ENCODE peak calls at places on chromosomes 16 and 17, in six cellular contexts. R is spleen, C is SK-N-SH, U is brain microvascular endothelial cell, H is heart right ventricle, K is astrocyte. D is an unnamed sample. For H3K36me3 and H3K27me3, the result is how much of the 10 kb centered on the place peaks cover.

GRCh38 chr17:50768348-50768761 is 1.0 kb upstream of the ANKRD40CL start:
- DNase-seq in U (no peak), R (peak), K (no peak), H (no peak), C (no peak), D (no peak)

GRCh38 chr17:41777579-41778188 is 8.8 kb downstream of the JUP start:
- DNase-seq in K (peak), U (peak), C (peak), H (peak), R (no peak), D (peak)

GRCh38 chr17:72120878-72121163 is at the start of gene SOX9:
- DNase-seq in K (peak), C (peak), R (no peak), H (peak), U (peak), D (peak)

GRCh38 chr16:83809092-83809491 is 1.3 kb downstream of the HSBP1 start:
- DNase-seq in K (no peak), R (no peak), U (no peak), C (no peak), H (no peak), D (no peak)

GRCh38 chr16:57377080-57377841 is 5.0 kb downstream of the CX3CL1 start:
- DNase-seq in H (no peak), K (no peak), U (no peak), R (no peak), C (peak), D (no peak)

GRCh38 chr17:47291242-47291873 is 32.4 kb upstream of the EFCAB13 start:
- DNase-seq in R (no peak), C (no peak), K (no peak), U (no peak), H (no peak), D (no peak)

GRCh38 chr16:81616321-81617020 is 162.6 kb upstream of the PLCG2 start:
- DNase-seq in C (peak), H (peak), R (peak), K (peak), U (peak), D (peak)

GRCh38 chr17:61862105-61862574 is 1.2 kb downstream of the BRIP1 start:
- DNase-seq in H (no peak), K (peak), R (no peak), U (no peak), C (no peak), D (no peak)

GRCh38 chr16:57149391-57149790 is 36.4 kb downstream of the PSME3IP1 start:
- DNase-seq in R (no peak), C (no peak), U (no peak), H (no peak), K (no peak), D (no peak)

GRCh38 chr17:77425791-77426641 is 285.2 kb downstream of the SEC14L1 start:
- DNase-seq in U (peak), R (no peak), C (peak), H (no peak), K (peak), D (peak)

GRCh38 chr17:80884811-80885210 is 106.8 kb upstream of the CHMP6 start:
- DNase-seq in H (no peak), U (no peak), K (no peak), R (peak), C (no peak), D (no peak)

GRCh38 chr17:80095844-80096475 is 5.4 kb upstream of the GAA start:
- DNase-seq in H (no peak), C (no peak), R (peak), K (no peak), U (no peak), D (no peak)

GRCh38 chr17:44324092-44324570 is 492 bp downstream of the SLC25A39 start:
- DNase-seq in U (no peak), K (no peak), R (no peak), C (peak), H (no peak), D (peak)

GRCh38 chr16:47970291-47970931 is 185.4 kb downstream of the ABCC12 start:
- DNase-seq in R (no peak), K (peak), C (no peak), H (no peak), U (peak), D (no peak)

DNA sequence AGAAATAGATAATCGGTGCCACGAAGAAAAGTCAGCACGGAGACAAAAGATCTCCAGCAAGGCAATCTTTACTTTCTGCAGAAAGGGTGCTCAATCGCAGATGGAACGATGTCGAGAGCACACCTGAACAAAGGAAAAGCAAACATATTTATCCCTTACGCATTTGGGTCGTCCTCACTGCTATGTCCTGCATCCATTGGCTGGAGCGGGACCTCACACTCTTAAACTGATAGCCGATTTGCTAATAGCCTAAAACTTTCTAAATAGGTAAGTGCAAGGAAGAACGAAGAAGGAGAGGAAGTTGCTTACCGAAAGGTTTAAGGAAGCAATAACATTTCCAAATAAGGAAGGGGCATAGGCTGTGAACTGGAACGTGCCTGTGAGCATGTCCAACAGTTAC is 1.2 kb upstream of the AKAP10 start:
- DNase-seq in R (no peak), K (no peak), H (no peak), C (no peak), U (no peak), D (no peak)
- H3K4me3 ChIP-seq in R (peak), K (no peak), H (peak), C (no peak), U (no peak), D (no peak)

GRCh38 chr16:85677383-85677967 is 11.3 kb downstream of the GINS2 start:
- DNase-seq in H (no peak), R (peak), U (no peak), K (no peak), C (no peak), D (no peak)
- H3K36me3 ChIP-seq in H (under half), R (under half), U (under half), K (under half), C (half or more), D (under half)

DNA sequence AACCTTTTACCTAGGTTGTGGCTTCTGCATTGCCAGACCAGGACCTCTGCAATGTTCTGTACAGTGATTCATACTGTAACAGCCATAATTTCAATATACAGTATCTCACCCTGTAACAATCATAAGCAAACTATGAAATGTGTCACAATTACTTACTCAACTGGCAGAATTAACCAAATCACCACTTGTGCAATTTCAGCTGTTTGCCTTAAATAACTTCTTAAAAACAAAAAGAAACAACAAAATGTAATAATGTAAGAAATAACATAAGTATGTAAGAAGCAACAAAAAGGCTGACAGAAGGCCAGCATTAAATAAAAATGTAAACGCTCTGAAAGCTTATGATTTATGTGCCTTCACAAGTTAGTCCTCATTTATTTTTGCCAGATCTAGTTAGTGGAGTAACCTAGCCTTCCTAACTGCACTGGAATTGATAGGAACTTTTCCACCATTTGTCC is 97.0 kb downstream of the SKAP1 start:
- DNase-seq in H (no peak), K (no peak), R (no peak), C (no peak), U (no peak), D (no peak)
- H3K27me3 ChIP-seq in H (half or more), K (half or more), R (under half), C (half or more), U (half or more), D (under half)

GRCh38 chr16:67934306-67935095 is 2.1 kb downstream of the PSMB10 start:
- DNase-seq in U (no peak), K (no peak), R (peak), C (peak), H (no peak), D (no peak)
- H3K4me3 ChIP-seq in U (peak), K (peak), R (peak), C (peak), H (peak), D (peak)

GRCh38 chr17:58341861-58342475 is 10.0 kb downstream of the SUPT4H1 start:
- DNase-seq in K (no peak), U (no peak), H (no peak), C (no peak), R (no peak), D (no peak)

GRCh38 chr17:58343131-58343530 is 8.9 kb downstream of the SUPT4H1 start:
- DNase-seq in R (no peak), C (no peak), K (no peak), U (no peak), H (no peak), D (no peak)

GRCh38 chr17:58344047-58344790 is 7.8 kb downstream of the SUPT4H1 start:
- DNase-seq in K (no peak), U (no peak), H (no peak), R (peak), C (no peak), D (no peak)

GRCh38 chr17:58345500-58345899 is 6.5 kb downstream of the SUPT4H1 start:
- DNase-seq in C (no peak), R (no peak), H (no peak), U (no peak), K (no peak), D (no peak)

GRCh38 chr17:58344791-58345157 is 7.2 kb downstream of the SUPT4H1 start:
- DNase-seq in R (peak), K (no peak), U (no peak), C (no peak), H (no peak), D (no peak)
- H3K36me3 ChIP-seq in R (half or more), K (half or more), U (half or more), C (half or more), H (under half), D (half or more)

DNA sequence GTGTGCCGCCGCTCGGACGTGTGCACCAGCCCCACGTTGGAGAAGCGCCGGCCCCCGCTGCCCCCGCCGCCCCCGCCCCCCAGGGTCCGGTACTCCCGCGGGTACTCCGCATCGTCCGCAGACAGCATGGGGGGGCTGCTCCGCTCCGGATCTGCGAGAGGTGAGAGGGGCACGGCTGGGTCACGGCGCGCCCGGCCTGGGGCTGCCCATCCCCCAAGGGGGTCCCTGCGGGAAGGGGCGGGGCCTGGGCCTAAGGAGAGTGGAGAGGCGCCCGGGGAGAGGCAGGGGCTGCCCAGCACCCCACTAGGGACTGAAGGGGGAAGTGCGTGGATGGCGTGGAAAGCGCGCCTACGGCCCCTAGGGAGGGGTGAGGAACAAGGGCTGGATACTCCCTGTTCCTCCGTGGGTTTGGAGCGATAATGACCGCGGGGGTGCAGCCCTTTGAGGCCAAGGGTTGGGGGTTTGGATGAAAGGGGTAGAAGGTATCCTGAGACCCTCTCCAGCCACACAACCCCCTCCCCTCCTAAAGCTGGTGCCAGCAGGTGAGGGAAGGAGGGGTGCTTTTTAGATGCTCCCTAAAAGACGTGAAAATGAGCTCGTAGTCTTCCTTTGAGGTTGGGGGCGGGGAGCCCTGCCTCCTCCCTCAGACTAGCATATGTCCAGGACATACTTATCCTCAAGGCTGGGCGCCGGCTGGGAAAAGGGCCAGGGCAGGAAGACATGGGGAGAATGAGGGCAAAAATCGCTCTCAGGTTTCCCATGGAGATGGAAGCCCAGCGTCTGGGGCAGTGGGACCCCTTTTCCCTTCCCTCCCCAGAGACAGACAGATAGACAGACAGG is 26.9 kb downstream of the SRCIN1 start:
- DNase-seq in R (no peak), C (peak), H (no peak), K (no peak), U (no peak), D (no peak)
- H3K27me3 ChIP-seq in R (half or more), C (under half), H (half or more), K (half or more), U (half or more), D (under half)

DNA sequence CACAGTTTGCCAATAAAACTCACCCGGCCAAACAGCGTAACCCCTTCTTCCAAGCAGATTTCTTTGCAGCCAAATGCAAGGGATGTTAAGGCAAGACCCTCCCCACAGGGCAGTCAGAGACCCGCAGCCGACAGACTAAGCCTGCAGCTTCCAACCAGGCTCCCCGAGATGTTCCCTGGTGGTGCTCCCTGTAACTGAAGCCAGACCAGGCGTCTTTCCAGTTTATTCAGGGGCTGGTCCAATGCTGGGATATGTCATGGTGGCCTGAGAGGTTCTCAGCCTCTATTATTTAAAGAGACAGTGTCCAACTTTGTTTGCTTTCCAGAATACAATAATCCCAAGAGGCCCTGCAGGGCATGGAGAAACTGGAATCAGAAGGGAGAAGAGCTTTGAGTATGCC is at the start of gene PMP22:
- DNase-seq in R (peak), U (no peak), H (peak), K (no peak), C (no peak), D (no peak)
- H3K4me3 ChIP-seq in R (no peak), U (no peak), H (peak), K (no peak), C (no peak), D (no peak)

GRCh38 chr16:75175074-75175473 is 26.8 kb downstream of the ZFP1 start:
- DNase-seq in K (no peak), U (no peak), C (no peak), H (no peak), R (no peak), D (no peak)
- H3K36me3 ChIP-seq in K (under half), U (under half), C (under half), H (under half), R (under half), D (under half)

GRCh38 chr17:31554930-31555329 is 163.5 kb downstream of the RAB11FIP4 start:
- DNase-seq in U (no peak), R (no peak), C (no peak), K (no peak), H (no peak), D (peak)
- H3K27me3 ChIP-seq in U (under half), R (under half), C (under half), K (under half), H (under half), D (under half)

D was measured in MG63.